ENCODE peak calls at places on chromosome 19, in ten cellular contexts. K is activated CD4-positive, alpha-beta T cell treated with anti-CD3 and anti-CD28 coated beads, Interleukin-2, amount 50 U/mL, for 1 hour; P is posterior cingulate gyrus; M is iPS DF 19.7; L is cardiac muscle cell; Q is tibial nerve; U is NCI-H345; B is activated naive CD8-positive, alpha-beta T cell treated with anti-CD3 and anti-CD28 coated beads for 36 hours; V is myocyte; G is heart left ventricle. W is an unnamed sample.

GRCh38 chr19:48906324-48906723 is 6.2 kb downstream of the NUCB1 start:
- DNase-seq in K (no peak), P (no peak), M (no peak), L (no peak), Q (no peak), U (no peak), B (no peak), V (no peak), G (no peak), W (no peak)

GRCh38 chr19:16869331-16869972 is 19.3 kb upstream of the F2RL3 start:
- DNase-seq in K (no peak), P (no peak), M (no peak), L (no peak), Q (no peak), U (no peak), B (no peak), V (no peak), G (no peak), W (no peak)

GRCh38 chr19:46634656-46635218 is 1.3 kb downstream of the GNG8 start:
- DNase-seq in K (no peak), P (no peak), M (no peak), L (no peak), Q (no peak), U (peak; percentile 55), B (no peak), V (no peak), G (no peak), W (peak; percentile 55)

GRCh38 chr19:43668406-43669158 is 1.4 kb downstream of the PLAUR start:
- DNase-seq in K (peak; percentile 97), P (peak; percentile 97), M (peak; percentile 86), L (peak; percentile 100), Q (peak; percentile 99), U (peak; percentile 98), B (peak; percentile 91), V (peak; percentile 99), G (peak; percentile 99), W (peak; percentile 99)

GRCh38 chr19:10565028-10565566 is 713 bp downstream of the KRI1 start:
- DNase-seq in K (peak; percentile 56), P (no peak), M (no peak), L (peak; percentile 49), Q (peak; percentile 40), U (peak; percentile 20), B (peak; percentile 69), V (peak; percentile 62), G (peak; percentile 45), W (peak; percentile 80)

GRCh38 chr19:53538378-53539109 is 599 bp downstream of the ZNF331 start:
- DNase-seq in K (no peak), P (no peak), M (no peak), L (no peak), Q (no peak), U (no peak), B (no peak), V (no peak), G (no peak), W (peak; percentile 10)

GRCh38 chr19:7550987-7551761 is 15.7 kb downstream of the PNPLA6 start:
- DNase-seq in K (peak; percentile 12), P (peak; percentile 77), M (peak; percentile 98), L (peak; percentile 83), Q (no peak), U (peak; percentile 7), B (peak; percentile 52), V (no peak), G (peak; percentile 72), W (peak; percentile 61)

GRCh38 chr19:6744381-6745288 is 5.2 kb downstream of the TRIP10 start:
- DNase-seq in K (no peak), P (peak; percentile 67), M (no peak), L (peak; percentile 95), Q (peak; percentile 84), U (peak; percentile 58), B (no peak), V (peak; percentile 81), G (peak; percentile 94), W (no peak)

GRCh38 chr19:49853852-49854849 is 3.2 kb downstream of the PTOV1 start:
- DNase-seq in K (no peak), P (no peak), M (no peak), L (no peak), Q (no peak), U (no peak), B (no peak), V (no peak), G (no peak), W (no peak)

GRCh38 chr19:31988256-31988655 is 357.2 kb upstream of the ZNF507 start:
- DNase-seq in K (no peak), P (no peak), M (no peak), L (no peak), Q (no peak), U (no peak), B (no peak), V (no peak), G (no peak), W (no peak)

GRCh38 chr19:40322271-40322610 is 26.0 kb downstream of the C19orf47 start:
- DNase-seq in K (no peak), P (no peak), M (no peak), L (no peak), Q (no peak), U (no peak), B (no peak), V (no peak), G (no peak), W (no peak)

GRCh38 chr19:15248648-15249559 is 16.7 kb upstream of the EPHX3 start:
- DNase-seq in K (no peak), P (no peak), M (no peak), L (peak; percentile 92), Q (peak; percentile 77), U (no peak), B (no peak), V (peak; percentile 88), G (peak; percentile 87), W (no peak)

GRCh38 chr19:49920624-49921363 is 8.2 kb upstream of the ATF5 start:
- DNase-seq in K (no peak), P (no peak), M (no peak), L (no peak), Q (no peak), U (no peak), B (no peak), V (no peak), G (no peak), W (no peak)

GRCh38 chr19:34282611-34283519 is 28.5 kb downstream of the GARRE1 start:
- DNase-seq in K (no peak), P (no peak), M (no peak), L (no peak), Q (no peak), U (peak; percentile 32), B (no peak), V (no peak), G (no peak), W (no peak)

GRCh38 chr19:47253467-47253881 is 2.9 kb upstream of the CCDC9 start:
- DNase-seq in K (no peak), P (no peak), M (no peak), L (peak; percentile 67), Q (no peak), U (no peak), B (no peak), V (peak; percentile 71), G (no peak), W (no peak)

GRCh38 chr19:5595129-5595528 is 27.4 kb upstream of the TINCR start:
- DNase-seq in K (no peak), P (no peak), M (no peak), L (no peak), Q (no peak), U (no peak), B (no peak), V (no peak), G (no peak), W (no peak)

GRCh38 chr19:22421797-22422196 is 349 bp downstream of the ZNF98 start:
- DNase-seq in K (no peak), P (no peak), M (no peak), L (no peak), Q (no peak), U (no peak), B (no peak), V (no peak), G (no peak), W (no peak)

GRCh38 chr19:1364070-1364719 is 19.5 kb upstream of the NDUFS7 start:
- DNase-seq in K (no peak), P (no peak), M (no peak), L (peak; percentile 16), Q (no peak), U (no peak), B (peak; percentile 43), V (no peak), G (no peak), W (peak; percentile 46)

GRCh38 chr19:42508892-42509444 is 19.3 kb downstream of the CEACAM1 start:
- DNase-seq in K (no peak), P (no peak), M (no peak), L (no peak), Q (no peak), U (no peak), B (no peak), V (no peak), G (no peak), W (peak; percentile 22)

GRCh38 chr19:44303305-44303704 is 1.5 kb downstream of the ZNF235 start:
- DNase-seq in K (no peak), P (no peak), M (no peak), L (no peak), Q (no peak), U (no peak), B (no peak), V (peak; percentile 5), G (no peak), W (no peak)

GRCh38 chr19:9615828-9616227 is 5.2 kb downstream of the ZNF561 start:
- DNase-seq in K (no peak), P (no peak), M (no peak), L (no peak), Q (no peak), U (no peak), B (no peak), V (no peak), G (no peak), W (no peak)

GRCh38 chr19:32302778-32303177 is 42.6 kb upstream of the ZNF507 start:
- DNase-seq in K (no peak), P (no peak), M (no peak), L (no peak), Q (no peak), U (no peak), B (no peak), V (no peak), G (no peak), W (no peak)

GRCh38 chr19:18608102-18608804 is 1.7 kb upstream of the CRLF1 start:
- DNase-seq in K (no peak), P (no peak), M (no peak), L (no peak), Q (no peak), U (no peak), B (no peak), V (no peak), G (no peak), W (no peak)

GRCh38 chr19:45785097-45785496 is 2.8 kb upstream of the DMPK start:
- DNase-seq in K (no peak), P (no peak), M (no peak), L (no peak), Q (no peak), U (no peak), B (no peak), V (peak; percentile 53), G (no peak), W (no peak)

GRCh38 chr19:17755977-17756670 is 4.8 kb downstream of the FCHO1 start:
- DNase-seq in K (peak; percentile 43), P (peak; percentile 90), M (no peak), L (peak; percentile 58), Q (no peak), U (peak; percentile 51), B (peak; percentile 60), V (peak; percentile 21), G (no peak), W (peak; percentile 82)

GRCh38 chr19:12784871-12785430 is 6.3 kb upstream of the JUNB start:
- DNase-seq in K (peak; percentile 24), P (no peak), M (no peak), L (peak; percentile 21), Q (no peak), U (no peak), B (no peak), V (no peak), G (no peak), W (peak; percentile 63)

GRCh38 chr19:869245-870177 is 10.0 kb downstream of the CFD start:
- DNase-seq in K (no peak), P (no peak), M (no peak), L (peak; percentile 96), Q (peak; percentile 80), U (no peak), B (no peak), V (peak; percentile 82), G (peak; percentile 70), W (no peak)

GRCh38 chr19:3986260-3987041 is 1.2 kb upstream of the EEF2 start:
- DNase-seq in K (peak; percentile 53), P (peak; percentile 58), M (no peak), L (peak; percentile 87), Q (peak; percentile 56), U (peak; percentile 94), B (peak; percentile 63), V (peak; percentile 84), G (peak; percentile 67), W (peak; percentile 75)

W was measured in activated CD8-positive, alpha-beta T cell treated with anti-CD3 and anti-CD28 coated beads for 36 hours.